ENCODE peak calls at places on chromosomes 16 and 17, in ten cellular contexts. One of them, this sample, is unnamed.

GRCh38 chr16:77807071-77807470 is 18.7 kb downstream of the VAT1L start:
- DNase-seq in H1: no peak
- DNase-seq in transverse colon: no peak
- DNase-seq in esophagus muscularis mucosa: no peak
- DNase-seq in upper lobe of left lung: no peak
- DNase-seq in K562: no peak
- DNase-seq in stomach: no peak
- DNase-seq in suprapubic skin: no peak
- DNase-seq in HepG2: no peak
- DNase-seq in SK-N-SH: no peak
- DNase-seq in this sample: no peak

GRCh38 chr16:67393111-67393789 is at the start of gene TPPP3:
- DNase-seq in upper lobe of left lung: peak
- DNase-seq in HepG2: peak
- DNase-seq in H1: peak
- DNase-seq in SK-N-SH: peak
- DNase-seq in esophagus muscularis mucosa: no peak
- DNase-seq in transverse colon: peak
- DNase-seq in suprapubic skin: peak
- DNase-seq in stomach: peak
- DNase-seq in K562: peak
- DNase-seq in this sample: peak

GRCh38 chr17:31130286-31131224 is 35.8 kb downstream of the NF1 start:
- DNase-seq in upper lobe of left lung: no peak
- DNase-seq in stomach: no peak
- DNase-seq in HepG2: no peak
- DNase-seq in transverse colon: no peak
- DNase-seq in H1: no peak
- DNase-seq in suprapubic skin: no peak
- DNase-seq in K562: no peak
- DNase-seq in SK-N-SH: no peak
- DNase-seq in esophagus muscularis mucosa: no peak
- DNase-seq in this sample: no peak

GRCh38 chr17:9244066-9245052 is 223.0 kb downstream of the NTN1 start:
- DNase-seq in stomach: peak
- DNase-seq in HepG2: no peak
- DNase-seq in esophagus muscularis mucosa: no peak
- DNase-seq in upper lobe of left lung: no peak
- DNase-seq in transverse colon: peak
- DNase-seq in suprapubic skin: no peak
- DNase-seq in K562: no peak
- DNase-seq in H1: no peak
- DNase-seq in SK-N-SH: no peak
- DNase-seq in this sample: peak

GRCh38 chr17:81349397-81350319 is 45.6 kb upstream of the BAHCC1 start:
- DNase-seq in esophagus muscularis mucosa: no peak
- DNase-seq in H1: no peak
- DNase-seq in SK-N-SH: no peak
- DNase-seq in upper lobe of left lung: no peak
- DNase-seq in suprapubic skin: no peak
- DNase-seq in transverse colon: no peak
- DNase-seq in HepG2: peak
- DNase-seq in K562: peak
- DNase-seq in stomach: no peak
- DNase-seq in this sample: no peak

GRCh38 chr17:45092932-45093430 is 31.9 kb downstream of the NMT1 start:
- DNase-seq in SK-N-SH: no peak
- DNase-seq in HepG2: peak
- DNase-seq in stomach: peak
- DNase-seq in esophagus muscularis mucosa: peak
- DNase-seq in transverse colon: peak
- DNase-seq in H1: no peak
- DNase-seq in K562: no peak
- DNase-seq in suprapubic skin: peak
- DNase-seq in upper lobe of left lung: peak
- DNase-seq in this sample: peak

GRCh38 chr16:77442078-77442477 is 7.2 kb upstream of the ADAMTS18 start:
- DNase-seq in suprapubic skin: no peak
- DNase-seq in K562: no peak
- DNase-seq in SK-N-SH: no peak
- DNase-seq in HepG2: no peak
- DNase-seq in upper lobe of left lung: no peak
- DNase-seq in transverse colon: no peak
- DNase-seq in H1: no peak
- DNase-seq in stomach: no peak
- DNase-seq in esophagus muscularis mucosa: no peak
- DNase-seq in this sample: no peak

GRCh38 chr16:66502020-66502913 is 47.7 kb downstream of the TK2 start:
- DNase-seq in upper lobe of left lung: peak
- DNase-seq in HepG2: peak
- DNase-seq in SK-N-SH: no peak
- DNase-seq in K562: no peak
- DNase-seq in suprapubic skin: peak
- DNase-seq in H1: no peak
- DNase-seq in esophagus muscularis mucosa: no peak
- DNase-seq in stomach: peak
- DNase-seq in transverse colon: no peak
- DNase-seq in this sample: peak

GRCh38 chr17:66541461-66542182 is 239.2 kb downstream of the PRKCA start:
- DNase-seq in esophagus muscularis mucosa: no peak
- DNase-seq in K562: peak
- DNase-seq in SK-N-SH: peak
- DNase-seq in suprapubic skin: no peak
- DNase-seq in H1: no peak
- DNase-seq in HepG2: no peak
- DNase-seq in stomach: no peak
- DNase-seq in transverse colon: no peak
- DNase-seq in upper lobe of left lung: no peak
- DNase-seq in this sample: no peak

GRCh38 chr17:42843358-42843934 is 934 bp upstream of the AOC2 start:
- DNase-seq in suprapubic skin: no peak
- DNase-seq in esophagus muscularis mucosa: no peak
- DNase-seq in upper lobe of left lung: no peak
- DNase-seq in SK-N-SH: peak
- DNase-seq in K562: peak
- DNase-seq in HepG2: peak
- DNase-seq in stomach: no peak
- DNase-seq in transverse colon: no peak
- DNase-seq in H1: no peak
- DNase-seq in this sample: no peak

GRCh38 chr17:77332981-77333685 is 192.4 kb downstream of the SEC14L1 start:
- DNase-seq in stomach: peak
- DNase-seq in HepG2: no peak
- DNase-seq in H1: no peak
- DNase-seq in SK-N-SH: no peak
- DNase-seq in suprapubic skin: peak
- DNase-seq in transverse colon: no peak
- DNase-seq in K562: peak
- DNase-seq in upper lobe of left lung: peak
- DNase-seq in esophagus muscularis mucosa: no peak
- DNase-seq in this sample: peak

GRCh38 chr17:72438783-72439182 is 318.0 kb downstream of the SOX9 start:
- DNase-seq in K562: no peak
- DNase-seq in transverse colon: no peak
- DNase-seq in suprapubic skin: no peak
- DNase-seq in SK-N-SH: no peak
- DNase-seq in H1: no peak
- DNase-seq in stomach: no peak
- DNase-seq in HepG2: no peak
- DNase-seq in upper lobe of left lung: no peak
- DNase-seq in esophagus muscularis mucosa: no peak
- DNase-seq in this sample: no peak

GRCh38 chr16:10989494-10989893 is 45.1 kb downstream of the CLEC16A start:
- DNase-seq in K562: no peak
- DNase-seq in stomach: no peak
- DNase-seq in SK-N-SH: peak
- DNase-seq in suprapubic skin: no peak
- DNase-seq in upper lobe of left lung: no peak
- DNase-seq in transverse colon: no peak
- DNase-seq in HepG2: no peak
- DNase-seq in esophagus muscularis mucosa: no peak
- DNase-seq in H1: no peak
- DNase-seq in this sample: no peak

GRCh38 chr16:78629173-78629572 is 529.7 kb downstream of the WWOX start:
- DNase-seq in SK-N-SH: no peak
- DNase-seq in upper lobe of left lung: no peak
- DNase-seq in HepG2: no peak
- DNase-seq in H1: no peak
- DNase-seq in stomach: no peak
- DNase-seq in K562: no peak
- DNase-seq in suprapubic skin: no peak
- DNase-seq in esophagus muscularis mucosa: no peak
- DNase-seq in transverse colon: no peak
- DNase-seq in this sample: no peak

GRCh38 chr17:30256756-30257506 is 21.4 kb upstream of the SLC6A4 start:
- DNase-seq in HepG2: no peak
- DNase-seq in SK-N-SH: peak
- DNase-seq in K562: no peak
- DNase-seq in upper lobe of left lung: no peak
- DNase-seq in suprapubic skin: no peak
- DNase-seq in transverse colon: no peak
- DNase-seq in H1: no peak
- DNase-seq in stomach: no peak
- DNase-seq in esophagus muscularis mucosa: no peak
- DNase-seq in this sample: no peak

GRCh38 chr17:39484178-39484577 is 22.9 kb downstream of the CDK12 start:
- DNase-seq in upper lobe of left lung: no peak
- DNase-seq in esophagus muscularis mucosa: no peak
- DNase-seq in stomach: no peak
- DNase-seq in H1: no peak
- DNase-seq in transverse colon: no peak
- DNase-seq in K562: no peak
- DNase-seq in HepG2: no peak
- DNase-seq in suprapubic skin: no peak
- DNase-seq in SK-N-SH: no peak
- DNase-seq in this sample: no peak
- TF ChIP-seq POLR2AphosphoS5 in upper lobe of left lung: no peak
- TF ChIP-seq POLR2AphosphoS5 in esophagus muscularis mucosa: no peak
- TF ChIP-seq POLR2AphosphoS5 in stomach: no peak
- TF ChIP-seq POLR2AphosphoS5 in H1: no peak
- TF ChIP-seq POLR2AphosphoS5 in transverse colon: no peak
- TF ChIP-seq POLR2AphosphoS5 in K562: no peak
- TF ChIP-seq POLR2AphosphoS5 in HepG2: no peak
- TF ChIP-seq POLR2AphosphoS5 in suprapubic skin: no peak
- TF ChIP-seq POLR2AphosphoS5 in SK-N-SH: no peak
- TF ChIP-seq POLR2AphosphoS5 in this sample: no peak

DNA sequence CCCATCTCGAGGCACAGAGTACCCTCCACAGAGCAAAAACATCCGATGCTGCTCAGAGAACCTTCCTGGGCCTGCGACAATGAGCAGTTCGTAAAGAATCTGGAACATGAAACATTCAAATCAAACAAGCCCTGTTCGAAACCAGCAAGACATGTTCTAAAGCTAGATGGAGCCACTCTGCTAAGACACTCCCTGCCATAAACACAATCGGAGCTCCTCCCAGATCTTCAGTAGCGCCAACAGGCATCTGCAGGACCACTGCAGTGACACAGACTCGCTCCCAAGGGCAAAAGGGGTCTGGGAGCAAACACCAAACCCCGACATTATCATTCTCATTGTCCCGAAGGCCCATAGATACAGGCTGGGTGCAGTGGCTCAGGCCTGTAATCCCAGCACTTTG is 108.7 kb downstream of the ZFHX3 start:
- DNase-seq in esophagus muscularis mucosa: no peak
- DNase-seq in stomach: no peak
- DNase-seq in K562: no peak
- DNase-seq in HepG2: no peak
- DNase-seq in SK-N-SH: no peak
- DNase-seq in suprapubic skin: no peak
- DNase-seq in upper lobe of left lung: no peak
- DNase-seq in transverse colon: peak
- DNase-seq in H1: no peak
- DNase-seq in this sample: peak
- H3K4me3 ChIP-seq in esophagus muscularis mucosa: no peak
- H3K4me3 ChIP-seq in stomach: no peak
- H3K4me3 ChIP-seq in K562: no peak
- H3K4me3 ChIP-seq in HepG2: no peak
- H3K4me3 ChIP-seq in SK-N-SH: no peak
- H3K4me3 ChIP-seq in suprapubic skin: no peak
- H3K4me3 ChIP-seq in upper lobe of left lung: no peak
- H3K4me3 ChIP-seq in transverse colon: no peak
- H3K4me3 ChIP-seq in H1: no peak
- H3K4me3 ChIP-seq in this sample: no peak

GRCh38 chr17:48513097-48513496 is 17.7 kb downstream of the HOXB1 start:
- DNase-seq in esophagus muscularis mucosa: no peak
- DNase-seq in upper lobe of left lung: no peak
- DNase-seq in SK-N-SH: no peak
- DNase-seq in K562: peak
- DNase-seq in transverse colon: no peak
- DNase-seq in stomach: no peak
- DNase-seq in HepG2: no peak
- DNase-seq in H1: no peak
- DNase-seq in suprapubic skin: no peak
- DNase-seq in this sample: no peak
- TF ChIP-seq EP300 in esophagus muscularis mucosa: no peak
- TF ChIP-seq EP300 in upper lobe of left lung: no peak
- TF ChIP-seq EP300 in SK-N-SH: no peak
- TF ChIP-seq EP300 in K562: no peak
- TF ChIP-seq EP300 in transverse colon: no peak
- TF ChIP-seq EP300 in stomach: no peak
- TF ChIP-seq EP300 in HepG2: no peak
- TF ChIP-seq EP300 in H1: no peak
- TF ChIP-seq EP300 in suprapubic skin: no peak
- TF ChIP-seq EP300 in this sample: no peak

GRCh38 chr17:27493088-27493487 is 36.8 kb downstream of the KSR1 start:
- DNase-seq in transverse colon: no peak
- DNase-seq in H1: no peak
- DNase-seq in SK-N-SH: no peak
- DNase-seq in K562: no peak
- DNase-seq in HepG2: no peak
- DNase-seq in stomach: no peak
- DNase-seq in esophagus muscularis mucosa: no peak
- DNase-seq in suprapubic skin: no peak
- DNase-seq in upper lobe of left lung: no peak
- DNase-seq in this sample: no peak

GRCh38 chr17:27496005-27496404 is 39.8 kb downstream of the KSR1 start:
- DNase-seq in esophagus muscularis mucosa: no peak
- DNase-seq in HepG2: no peak
- DNase-seq in SK-N-SH: no peak
- DNase-seq in transverse colon: no peak
- DNase-seq in suprapubic skin: no peak
- DNase-seq in H1: no peak
- DNase-seq in upper lobe of left lung: no peak
- DNase-seq in K562: no peak
- DNase-seq in stomach: no peak
- DNase-seq in this sample: no peak

GRCh38 chr17:27492470-27492869 is 36.2 kb downstream of the KSR1 start:
- DNase-seq in transverse colon: no peak
- DNase-seq in K562: no peak
- DNase-seq in esophagus muscularis mucosa: no peak
- DNase-seq in upper lobe of left lung: no peak
- DNase-seq in stomach: no peak
- DNase-seq in H1: no peak
- DNase-seq in SK-N-SH: no peak
- DNase-seq in suprapubic skin: no peak
- DNase-seq in HepG2: no peak
- DNase-seq in this sample: no peak

GRCh38 chr17:27495460-27495859 is 39.2 kb downstream of the KSR1 start:
- DNase-seq in HepG2: no peak
- DNase-seq in stomach: no peak
- DNase-seq in SK-N-SH: no peak
- DNase-seq in upper lobe of left lung: no peak
- DNase-seq in suprapubic skin: no peak
- DNase-seq in esophagus muscularis mucosa: no peak
- DNase-seq in K562: no peak
- DNase-seq in H1: no peak
- DNase-seq in transverse colon: no peak
- DNase-seq in this sample: no peak

GRCh38 chr17:27494192-27495091 is 38.2 kb downstream of the KSR1 start:
- DNase-seq in HepG2: peak
- DNase-seq in stomach: peak
- DNase-seq in H1: no peak
- DNase-seq in SK-N-SH: no peak
- DNase-seq in transverse colon: peak
- DNase-seq in suprapubic skin: peak
- DNase-seq in K562: no peak
- DNase-seq in upper lobe of left lung: peak
- DNase-seq in esophagus muscularis mucosa: no peak
- DNase-seq in this sample: peak
- TF ChIP-seq POLR2AphosphoS5 in HepG2: peak
- TF ChIP-seq POLR2AphosphoS5 in stomach: peak
- TF ChIP-seq POLR2AphosphoS5 in H1: no peak
- TF ChIP-seq POLR2AphosphoS5 in SK-N-SH: no peak
- TF ChIP-seq POLR2AphosphoS5 in transverse colon: no peak
- TF ChIP-seq POLR2AphosphoS5 in suprapubic skin: no peak
- TF ChIP-seq POLR2AphosphoS5 in K562: no peak
- TF ChIP-seq POLR2AphosphoS5 in upper lobe of left lung: peak
- TF ChIP-seq POLR2AphosphoS5 in esophagus muscularis mucosa: peak
- TF ChIP-seq POLR2AphosphoS5 in this sample: no peak